ENCODE peak calls at places on chromosomes 16 and 17, in four cellular contexts. V is GM12878, B is endothelial cell of umbilical vein, K is IMR-90. G is an unnamed sample.

GRCh38 chr16:66617728-66618127 is 13.2 kb downstream of the CMTM3 start:
- DNase-seq in V (no peak), B (no peak), K (no peak), G (peak)

GRCh38 chr17:354651-355556 is 2.3 kb upstream of the RPH3AL start:
- DNase-seq in V (no peak), B (no peak), K (no peak), G (no peak)

GRCh38 chr17:78535285-78536197 is 41.7 kb downstream of the DNAH17 start:
- DNase-seq in V (no peak), B (no peak), K (no peak), G (no peak)

GRCh38 chr17:37824534-37825485 is 80.0 kb upstream of the HNF1B start:
- DNase-seq in B (peak), V (no peak), K (peak), G (peak)

GRCh38 chr17:29079887-29080286 is 36.9 kb downstream of the PIPOX start:
- DNase-seq in K (no peak), V (no peak), B (no peak), G (no peak)

GRCh38 chr17:36017799-36018198 is at the start of gene CCL23:
- DNase-seq in K (no peak), B (peak), V (no peak), G (no peak)

GRCh38 chr17:40560592-40561293 is 4.5 kb downstream of the CCR7 start:
- DNase-seq in B (no peak), K (peak), V (peak), G (peak)

GRCh38 chr16:75244225-75244792 is 7.1 kb downstream of the BCAR1 start:
- DNase-seq in V (no peak), K (peak), B (peak), G (peak)

GRCh38 chr17:76025294-76025693 is 1.8 kb downstream of the EVPL start:
- DNase-seq in K (no peak), B (no peak), V (no peak), G (no peak)

GRCh38 chr16:89135166-89135565 is 36.4 kb upstream of the CDH15 start:
- DNase-seq in K (no peak), B (no peak), V (no peak), G (no peak)

GRCh38 chr16:89131783-89132182 is 38.1 kb downstream of the ACSF3 start:
- DNase-seq in B (no peak), V (no peak), K (no peak), G (no peak)

GRCh38 chr16:89132194-89133005 is 38.7 kb downstream of the ACSF3 start:
- DNase-seq in K (no peak), V (no peak), B (no peak), G (no peak)

GRCh38 chr16:89133457-89134127 is 38.0 kb upstream of the CDH15 start:
- DNase-seq in V (no peak), K (no peak), B (no peak), G (no peak)

GRCh38 chr16:89134269-89134668 is 37.3 kb upstream of the CDH15 start:
- DNase-seq in B (no peak), V (no peak), K (no peak), G (no peak)
- H3K9ac ChIP-seq in B (no peak), V (no peak), K (no peak), G (no peak)

GRCh38 chr16:86256995-86257394 is 253.3 kb upstream of the FOXF1 start:
- DNase-seq in V (no peak), B (no peak), K (no peak), G (peak)
- H2AFZ ChIP-seq in V (no peak), B (no peak), K (no peak), G (no peak)

DNA sequence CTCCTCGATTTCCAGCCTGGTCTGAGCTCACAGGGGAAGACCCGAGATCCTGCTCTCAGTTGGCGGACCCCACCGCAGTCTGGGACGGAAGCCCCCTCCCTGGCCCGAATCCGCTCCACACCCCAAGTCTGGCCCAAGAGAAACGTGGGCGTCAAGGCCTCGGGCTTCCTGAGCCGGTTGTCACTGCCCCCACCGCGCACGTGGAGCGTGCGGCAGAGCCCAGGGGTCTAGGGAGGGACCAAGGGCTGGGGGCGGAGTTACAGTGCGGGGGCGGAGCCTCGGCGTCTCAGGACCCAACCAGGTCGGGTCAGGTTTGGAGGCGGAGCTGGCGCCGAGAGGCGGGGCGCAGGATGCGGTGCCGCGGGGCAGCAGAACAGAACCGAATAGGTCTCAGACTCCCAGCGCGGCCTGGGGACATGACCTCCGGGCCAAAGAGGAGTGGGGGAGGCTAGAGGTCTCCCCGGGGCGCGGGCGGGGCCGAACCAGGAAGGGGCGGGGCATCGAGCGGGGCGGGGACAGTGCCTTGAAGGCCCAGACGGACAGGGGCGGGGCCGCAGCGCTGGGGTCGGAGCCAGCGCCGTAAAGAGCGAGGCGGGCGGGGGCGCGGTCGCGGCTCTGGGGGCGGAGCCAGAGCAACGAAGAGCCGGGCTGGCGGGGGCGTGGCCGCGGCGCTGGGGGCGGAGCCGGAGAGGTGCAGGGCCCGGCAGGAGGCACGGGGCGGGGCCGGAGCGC is 429 bp upstream of the ZFPM1 start:
- DNase-seq in K (peak), V (peak), B (peak), G (peak)
- H3K9ac ChIP-seq in K (peak), V (peak), B (peak), G (no peak)

GRCh38 chr17:34670618-34671017 is 91.2 kb downstream of the TMEM132E start:
- DNase-seq in B (no peak), K (no peak), V (no peak), G (no peak)
- H2AFZ ChIP-seq in B (no peak), K (no peak), V (no peak), G (no peak)

DNA sequence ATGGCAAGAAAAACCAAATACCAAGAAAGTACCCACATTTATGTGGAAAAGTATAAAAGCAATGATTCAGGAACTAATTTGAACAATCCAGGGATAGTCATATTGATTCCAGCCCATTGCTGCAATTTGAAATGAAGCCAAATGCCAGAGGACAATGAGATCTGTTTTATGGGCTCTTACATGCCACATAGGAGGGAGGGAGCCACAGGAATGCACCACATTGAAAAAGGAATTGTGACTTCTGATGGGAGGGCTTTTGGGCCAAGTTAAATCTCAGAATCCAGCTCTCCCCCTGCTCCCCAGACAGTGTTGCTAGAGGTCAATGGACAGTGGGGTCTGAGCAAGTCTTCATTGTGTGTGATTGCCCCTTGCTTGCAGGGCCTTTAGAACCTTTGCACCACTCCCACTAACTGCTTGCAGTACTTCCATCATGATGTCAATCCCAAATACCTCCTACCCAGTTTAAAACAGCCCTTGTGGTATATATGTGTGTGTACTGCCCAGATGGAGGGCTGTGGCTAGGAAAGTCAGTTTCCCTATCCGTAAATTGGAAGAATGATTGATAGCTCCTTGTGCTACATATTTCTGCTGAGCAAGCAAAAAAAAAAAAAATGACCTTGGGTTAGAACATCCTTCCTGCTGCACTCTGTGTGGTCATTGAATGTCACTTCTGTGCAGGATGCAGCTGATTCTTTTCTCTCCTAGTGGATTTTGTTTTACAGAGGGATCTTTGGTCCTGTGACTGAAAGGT is 406.8 kb downstream of the UTP18 start:
- DNase-seq in K (no peak), B (no peak), V (no peak), G (no peak)
- H3K9ac ChIP-seq in K (no peak), B (no peak), V (no peak), G (no peak)

GRCh38 chr17:15651001-15651582 is 31.6 kb upstream of the FBXW10B start:
- DNase-seq in K (no peak), B (no peak), V (no peak), G (no peak)

GRCh38 chr17:15648384-15648783 is 28.9 kb upstream of the FBXW10B start:
- DNase-seq in B (no peak), V (no peak), K (no peak), G (peak)

GRCh38 chr17:15652960-15653359 is 31.2 kb downstream of the TRIM16 start:
- DNase-seq in V (no peak), K (no peak), B (no peak), G (no peak)

GRCh38 chr17:15649861-15650391 is 30.4 kb upstream of the FBXW10B start:
- DNase-seq in K (peak), B (peak), V (no peak), G (peak)

GRCh38 chr17:15651583-15652110 is 32.1 kb upstream of the FBXW10B start:
- DNase-seq in V (peak), B (peak), K (peak), G (peak)
- H2AFZ ChIP-seq in V (no peak), B (peak), K (peak), G (no peak)

GRCh38 chr17:3890893-3891219 is 2.0 kb downstream of the CAMKK1 start:
- DNase-seq in V (no peak), K (no peak), B (no peak), G (no peak)
- H3K9ac ChIP-seq in V (no peak), K (no peak), B (no peak), G (peak)

GRCh38 chr16:23843143-23843542 is 7.4 kb downstream of the PRKCB start:
- DNase-seq in B (no peak), V (no peak), K (no peak), G (no peak)

GRCh38 chr16:23847251-23847650 is 11.5 kb downstream of the PRKCB start:
- DNase-seq in V (no peak), B (no peak), K (no peak), G (no peak)

GRCh38 chr16:23847938-23848337 is 12.2 kb downstream of the PRKCB start:
- DNase-seq in B (no peak), K (no peak), V (no peak), G (no peak)

GRCh38 chr16:23852794-23853562 is 17.2 kb downstream of the PRKCB start:
- DNase-seq in K (no peak), V (no peak), B (no peak), G (no peak)

DNA sequence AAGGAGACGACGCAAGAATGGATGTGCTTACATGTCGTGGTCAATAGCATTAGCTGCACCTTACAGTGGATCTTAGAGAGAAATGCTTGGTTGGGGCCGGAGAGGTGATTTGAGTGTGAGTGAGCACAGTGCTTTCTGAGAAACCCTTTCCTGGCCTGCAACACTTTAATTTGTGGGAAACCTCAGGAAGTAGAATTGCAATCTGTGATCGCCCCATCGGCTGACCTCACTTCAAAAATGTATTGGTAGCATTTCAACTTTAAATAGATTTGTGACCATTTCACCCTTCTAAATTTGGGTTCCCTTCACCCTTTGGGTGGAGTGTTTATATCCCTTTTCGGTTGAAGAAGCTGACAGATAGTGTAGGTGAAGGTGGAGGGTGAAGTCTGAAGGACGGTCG is 13.2 kb downstream of the PRKCB start:
- DNase-seq in K (no peak), V (no peak), B (no peak), G (no peak)
- H2AFZ ChIP-seq in K (no peak), V (no peak), B (no peak), G (no peak)

GRCh38 chr17:50689956-50690886 is 17.5 kb downstream of the ANKRD40 start:
- DNase-seq in V (no peak), K (no peak), B (no peak), G (no peak)
- H3K9ac ChIP-seq in V (no peak), K (no peak), B (no peak), G (no peak)

GRCh38 chr17:70484496-70484895 is 315.2 kb downstream of the KCNJ2 start:
- DNase-seq in K (no peak), V (no peak), B (no peak), G (no peak)
- H2AFZ ChIP-seq in K (no peak), V (no peak), B (no peak), G (no peak)